ENCODE peak calls at places on chromosomes 13 and 19, in six cellular contexts. B is GM23338, L is HCT116, I is GM12892, U is HL-60, W is breast epithelium. J is an unnamed sample.
A peak's percentile ranks its signal among the peaks of the same experiment; 100 is the strongest.

GRCh38 chr13:30738526-30738925 is 3.2 kb downstream of the ALOX5AP start:
- DNase-seq in B (no peak), L (no peak), I (no peak), U (no peak), W (no peak), J (no peak)

GRCh38 chr13:102771298-102772041 is 2.1 kb downstream of the TEX30 start:
- DNase-seq in B (no peak), L (no peak), I (no peak), U (peak; percentile 23), W (no peak), J (no peak)

GRCh38 chr19:7458675-7459074 is 30.2 kb downstream of the PEX11G start:
- DNase-seq in B (no peak), L (no peak), I (no peak), U (no peak), W (no peak), J (no peak)

GRCh38 chr13:20506676-20507075 is 19.0 kb downstream of the CRYL1 start:
- DNase-seq in B (no peak), L (no peak), I (no peak), U (no peak), W (no peak), J (no peak)

GRCh38 chr19:38663156-38663651 is 15.8 kb downstream of the ACTN4 start:
- DNase-seq in B (no peak), L (no peak), I (no peak), U (no peak), W (no peak), J (no peak)

GRCh38 chr19:49113762-49114629 is at the start of gene LIN7B:
- DNase-seq in B (peak; percentile 84), L (peak; percentile 52), I (peak; percentile 93), U (peak; percentile 49), W (no peak), J (no peak)

GRCh38 chr19:8304841-8305621 is 3.1 kb downstream of the CD320 start:
- DNase-seq in B (peak; percentile 94), L (peak; percentile 38), I (no peak), U (peak; percentile 0), W (peak; percentile 16), J (no peak)

GRCh38 chr13:112103971-112104872 is 37.3 kb downstream of the SOX1 start:
- DNase-seq in B (peak; percentile 86), L (no peak), I (no peak), U (no peak), W (no peak), J (no peak)

GRCh38 chr19:21569497-21569870 is 64.1 kb downstream of the ZNF429 start:
- DNase-seq in B (no peak), L (no peak), I (no peak), U (no peak), W (peak; percentile 63), J (no peak)

GRCh38 chr13:49976314-49977258 is 20.3 kb upstream of the TRIM13 start:
- DNase-seq in B (peak; percentile 93), L (peak; percentile 47), I (peak; percentile 33), U (peak; percentile 76), W (no peak), J (no peak)

GRCh38 chr19:49843265-49843664 is 7.7 kb upstream of the PTOV1 start:
- DNase-seq in B (no peak), L (no peak), I (no peak), U (peak; percentile 48), W (no peak), J (no peak)

GRCh38 chr13:28743045-28743444 is 24.3 kb upstream of the SLC46A3 start:
- DNase-seq in B (no peak), L (no peak), I (no peak), U (no peak), W (no peak), J (no peak)

GRCh38 chr19:20256606-20257005 is 89.6 kb downstream of the ZNF486 start:
- DNase-seq in B (no peak), L (no peak), I (no peak), U (no peak), W (no peak), J (no peak)

GRCh38 chr19:37931941-37932655 is 25.1 kb downstream of the SIPA1L3 start:
- DNase-seq in B (peak; percentile 90), L (peak; percentile 65), I (peak; percentile 47), U (peak; percentile 85), W (peak; percentile 87), J (no peak)

GRCh38 chr13:77047649-77048343 is 20.8 kb upstream of the FBXL3 start:
- DNase-seq in B (no peak), L (no peak), I (no peak), U (no peak), W (no peak), J (no peak)

GRCh38 chr13:77040076-77040475 is 13.1 kb upstream of the FBXL3 start:
- DNase-seq in B (no peak), L (no peak), I (no peak), U (no peak), W (no peak), J (no peak)

GRCh38 chr13:77040835-77041234 is 13.9 kb upstream of the FBXL3 start:
- DNase-seq in B (no peak), L (no peak), I (no peak), U (no peak), W (no peak), J (no peak)

GRCh38 chr13:77038907-77039470 is 12.0 kb upstream of the FBXL3 start:
- DNase-seq in B (no peak), L (no peak), I (no peak), U (no peak), W (no peak), J (no peak)

GRCh38 chr13:77042566-77043177 is 15.7 kb upstream of the FBXL3 start:
- DNase-seq in B (no peak), L (no peak), I (no peak), U (no peak), W (no peak), J (no peak)
- TF ChIP-seq POLR2AphosphoS5 in B (no peak), L (no peak), I (no peak), U (no peak), W (no peak), J (no peak)

GRCh38 chr13:113816925-113817859 is 46.7 kb downstream of the GAS6 start:
- DNase-seq in B (peak; percentile 87), L (peak; percentile 79), I (peak; percentile 65), U (peak; percentile 58), W (peak; percentile 94), J (no peak)
- TF ChIP-seq POLR2AphosphoS5 in B (no peak), L (peak; percentile 9), I (no peak), U (no peak), W (peak; percentile 46), J (no peak)

DNA sequence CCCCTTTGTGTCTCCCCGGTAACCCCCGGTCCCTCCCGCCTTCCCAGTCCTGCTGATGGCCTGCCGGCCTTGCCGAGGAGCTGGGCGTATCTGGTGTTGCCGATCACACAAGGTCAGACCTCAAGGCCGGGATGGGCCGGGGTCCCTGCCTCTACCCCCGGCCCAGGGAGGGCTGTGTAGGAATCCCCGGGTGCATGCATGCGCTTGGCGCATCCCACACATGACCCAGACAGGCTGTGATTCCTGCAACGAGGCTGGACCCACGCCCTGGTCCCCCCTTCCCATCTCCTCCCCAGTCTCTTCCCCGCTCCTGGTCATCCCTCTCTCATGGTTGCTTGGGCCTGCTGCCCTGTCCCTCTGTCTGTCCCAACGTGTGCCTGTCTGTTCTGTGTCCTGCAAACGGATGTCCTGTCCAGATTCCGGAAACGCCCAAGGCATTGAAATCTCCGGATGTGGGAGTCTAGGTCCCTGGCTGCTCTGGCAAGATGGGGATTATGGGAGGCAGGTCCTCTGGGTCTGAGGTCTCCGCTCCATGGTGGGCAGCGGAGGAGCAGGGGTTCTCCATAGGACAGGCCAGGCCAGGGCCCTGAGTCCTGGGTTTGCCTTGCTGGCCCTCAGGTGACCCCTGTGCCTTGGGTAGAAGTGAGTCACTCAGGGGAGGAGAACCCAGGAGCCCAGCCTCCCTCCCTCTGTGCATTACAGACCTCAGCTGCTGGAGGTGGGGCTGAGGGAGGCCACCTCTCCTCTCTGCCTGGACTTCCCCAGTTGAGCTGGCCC is 1.6 kb downstream of the PKN1 start:
- DNase-seq in B (no peak), L (no peak), I (no peak), U (peak; percentile 67), W (peak; percentile 39), J (no peak)
- TF ChIP-seq POLR2AphosphoS5 in B (no peak), L (peak; percentile 47), I (no peak), U (no peak), W (no peak), J (no peak)

GRCh38 chr13:42991892-42992584 is at the start of gene EPSTI1:
- DNase-seq in B (peak; percentile 73), L (no peak), I (peak; percentile 51), U (peak; percentile 40), W (peak; percentile 26), J (no peak)
- TF ChIP-seq POLR2AphosphoS5 in B (no peak), L (no peak), I (peak; percentile 68), U (no peak), W (peak; percentile 45), J (no peak)

GRCh38 chr19:46812898-46813569 is 24.6 kb upstream of the SLC1A5 start:
- DNase-seq in B (no peak), L (no peak), I (no peak), U (no peak), W (peak; percentile 77), J (no peak)
- TF ChIP-seq POLR2AphosphoS5 in B (no peak), L (no peak), I (no peak), U (no peak), W (no peak), J (no peak)

DNA sequence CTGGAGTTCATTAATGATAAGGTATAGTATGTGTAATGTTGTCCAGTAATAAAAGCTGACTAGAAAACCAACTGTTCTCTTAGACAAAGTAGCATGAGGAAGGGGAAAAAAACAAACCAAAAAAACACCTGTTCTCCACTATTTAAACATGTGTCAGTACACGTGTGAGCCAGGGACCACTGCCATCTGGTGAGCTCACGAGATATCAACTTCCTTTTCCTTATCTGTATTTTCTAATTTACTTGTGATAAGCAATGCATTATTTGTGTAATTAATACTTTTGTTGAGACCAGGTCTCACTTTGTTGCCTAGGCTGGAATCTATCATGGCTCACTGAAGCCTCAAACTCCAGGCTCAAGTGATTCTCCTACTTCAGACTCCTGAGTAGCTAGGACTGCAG is 4.3 kb upstream of the SIX5 start:
- DNase-seq in B (no peak), L (no peak), I (no peak), U (no peak), W (no peak), J (no peak)
- TF ChIP-seq POLR2AphosphoS5 in B (no peak), L (no peak), I (no peak), U (no peak), W (no peak), J (no peak)

DNA sequence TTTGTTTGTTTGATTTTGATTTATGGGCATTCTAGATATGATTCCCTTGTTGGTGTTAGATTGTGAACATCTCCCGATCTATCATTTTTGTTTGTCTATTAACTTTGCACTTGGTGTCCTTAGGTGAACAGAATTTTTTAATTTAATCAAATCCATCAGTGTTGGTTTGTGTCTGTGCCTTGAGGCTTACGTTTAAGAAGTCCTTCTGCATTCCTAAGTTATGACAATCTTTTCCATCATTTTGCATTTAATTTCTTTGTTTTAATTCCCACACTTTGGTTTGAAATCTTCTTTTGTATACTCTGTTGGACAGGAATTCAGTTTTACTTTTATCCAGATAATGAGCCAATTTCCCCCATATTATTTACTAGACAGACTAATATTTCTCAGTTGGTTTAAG is 421.7 kb downstream of the HS6ST3 start:
- DNase-seq in B (no peak), L (no peak), I (no peak), U (no peak), W (no peak), J (no peak)
- TF ChIP-seq POLR2AphosphoS5 in B (no peak), L (no peak), I (no peak), U (no peak), W (no peak), J (no peak)